ENCODE peak calls at places on chromosome 2, in nine cellular contexts. Z is stimulated activated CD8-positive, alpha-beta memory T cell treated with anti-CD3 and anti-CD28 coated beads, Interleukin-2, amount 100 ng/mL, for 48 hours; T is T1000; U is esophagus squamous epithelium; B is kidney; S is H9; L is NCI-H2081; I is erythroblast; P is CD8-positive, alpha-beta T cell. J is an unnamed sample.

GRCh38 chr2:195636890-195637289 is 20.1 kb upstream of the SLC39A10 start:
- DNase-seq in Z (no peak), T (no peak), U (no peak), B (no peak), S (no peak), L (no peak), I (no peak), P (no peak), J (no peak)

GRCh38 chr2:239879423-239880084 is 145.6 kb downstream of the NDUFA10 start:
- DNase-seq in Z (no peak), T (no peak), U (no peak), B (no peak), S (peak; percentile 3), L (no peak), I (no peak), P (peak; percentile 9), J (no peak)

GRCh38 chr2:96123290-96123689 is 6.9 kb upstream of the ADRA2B start:
- DNase-seq in Z (no peak), T (no peak), U (no peak), B (no peak), S (no peak), L (no peak), I (no peak), P (no peak), J (no peak)

GRCh38 chr2:206804326-206804725 is 38.9 kb downstream of the FASTKD2 start:
- DNase-seq in Z (no peak), T (no peak), U (no peak), B (no peak), S (peak; percentile 62), L (no peak), I (no peak), P (no peak), J (no peak)

GRCh38 chr2:203871371-203871983 is 3.9 kb downstream of the CTLA4 start:
- DNase-seq in Z (no peak), T (no peak), U (no peak), B (no peak), S (no peak), L (no peak), I (no peak), P (no peak), J (no peak)

GRCh38 chr2:85951351-85952067 is 62.7 kb upstream of the ST3GAL5 start:
- DNase-seq in Z (no peak), T (no peak), U (no peak), B (no peak), S (no peak), L (no peak), I (no peak), P (no peak), J (peak; percentile 60)

GRCh38 chr2:25276569-25277465 is 64.9 kb downstream of the DNMT3A start:
- DNase-seq in Z (peak; percentile 84), T (no peak), U (peak; percentile 15), B (peak; percentile 90), S (peak; percentile 82), L (no peak), I (peak; percentile 75), P (peak; percentile 87), J (peak; percentile 61)

GRCh38 chr2:43905871-43906270 is 67.1 kb downstream of the ABCG8 start:
- DNase-seq in Z (no peak), T (no peak), U (no peak), B (no peak), S (no peak), L (no peak), I (no peak), P (no peak), J (no peak)

GRCh38 chr2:174985624-174986023 is 19.6 kb downstream of the CHN1 start:
- DNase-seq in Z (no peak), T (no peak), U (no peak), B (no peak), S (no peak), L (no peak), I (no peak), P (no peak), J (no peak)

GRCh38 chr2:172884336-172884735 is 148.7 kb downstream of the RAPGEF4 start:
- DNase-seq in Z (no peak), T (no peak), U (no peak), B (no peak), S (no peak), L (no peak), I (no peak), P (no peak), J (no peak)

GRCh38 chr2:26588576-26588975 is 52.6 kb downstream of the CIB4 start:
- DNase-seq in Z (no peak), T (no peak), U (no peak), B (no peak), S (peak; percentile 17), L (peak; percentile 17), I (no peak), P (no peak), J (no peak)

GRCh38 chr2:97011977-97012569 is 25.7 kb upstream of the FAM178B start:
- DNase-seq in Z (no peak), T (no peak), U (no peak), B (no peak), S (no peak), L (peak; percentile 45), I (peak; percentile 65), P (no peak), J (no peak)

GRCh38 chr2:85561280-85562212 is at the start of gene GGCX:
- DNase-seq in Z (peak; percentile 92), T (peak; percentile 82), U (peak; percentile 70), B (peak; percentile 98), S (peak; percentile 97), L (peak; percentile 96), I (peak; percentile 97), P (peak; percentile 97), J (peak; percentile 94)

GRCh38 chr2:189022002-189022401 is 47.8 kb downstream of the COL3A1 start:
- DNase-seq in Z (no peak), T (no peak), U (no peak), B (no peak), S (no peak), L (no peak), I (no peak), P (no peak), J (no peak)

GRCh38 chr2:234494361-234495075 is 2.4 kb downstream of the ARL4C start:
- DNase-seq in Z (no peak), T (no peak), U (no peak), B (no peak), S (no peak), L (peak; percentile 73), I (no peak), P (no peak), J (no peak)